ENCODE peak calls at places on chromosomes 3 and 15, in nine cellular contexts. One of them, this sample, is unnamed.

GRCh38 chr3:120203016-120203415 is 82.0 kb downstream of the GPR156 start:
- DNase-seq in heart left ventricle: peak
- DNase-seq in LNCaP clone FGC: peak
- DNase-seq in kidney epithelial cell: peak
- DNase-seq in IMR-90: peak
- DNase-seq in foreskin fibroblast: peak
- DNase-seq in cardiac fibroblast: peak
- DNase-seq in astrocyte: peak
- DNase-seq in mammary epithelial cell: peak
- DNase-seq in this sample: peak

GRCh38 chr3:153372326-153372725 is 210.3 kb downstream of the RAP2B start:
- DNase-seq in cardiac fibroblast: peak
- DNase-seq in astrocyte: peak
- DNase-seq in heart left ventricle: no peak
- DNase-seq in mammary epithelial cell: peak
- DNase-seq in IMR-90: peak
- DNase-seq in foreskin fibroblast: peak
- DNase-seq in LNCaP clone FGC: no peak
- DNase-seq in kidney epithelial cell: no peak
- DNase-seq in this sample: peak

GRCh38 chr3:61862614-61863289 is 301.4 kb downstream of the PTPRG start:
- DNase-seq in kidney epithelial cell: no peak
- DNase-seq in astrocyte: no peak
- DNase-seq in mammary epithelial cell: no peak
- DNase-seq in foreskin fibroblast: no peak
- DNase-seq in heart left ventricle: no peak
- DNase-seq in LNCaP clone FGC: peak
- DNase-seq in IMR-90: no peak
- DNase-seq in cardiac fibroblast: no peak
- DNase-seq in this sample: no peak

GRCh38 chr3:100706365-100706764 is 2.9 kb upstream of the TFG start:
- DNase-seq in mammary epithelial cell: peak
- DNase-seq in heart left ventricle: no peak
- DNase-seq in foreskin fibroblast: no peak
- DNase-seq in kidney epithelial cell: no peak
- DNase-seq in IMR-90: peak
- DNase-seq in cardiac fibroblast: peak
- DNase-seq in LNCaP clone FGC: no peak
- DNase-seq in astrocyte: peak
- DNase-seq in this sample: peak

GRCh38 chr15:65071381-65071811 is 3.6 kb upstream of the RASL12 start:
- DNase-seq in astrocyte: no peak
- DNase-seq in cardiac fibroblast: no peak
- DNase-seq in mammary epithelial cell: no peak
- DNase-seq in IMR-90: no peak
- DNase-seq in kidney epithelial cell: no peak
- DNase-seq in LNCaP clone FGC: no peak
- DNase-seq in foreskin fibroblast: no peak
- DNase-seq in heart left ventricle: peak
- DNase-seq in this sample: no peak

GRCh38 chr3:191356586-191357439 is 26.5 kb upstream of the UTS2B start:
- DNase-seq in foreskin fibroblast: peak
- DNase-seq in heart left ventricle: peak
- DNase-seq in kidney epithelial cell: peak
- DNase-seq in cardiac fibroblast: peak
- DNase-seq in LNCaP clone FGC: no peak
- DNase-seq in astrocyte: peak
- DNase-seq in IMR-90: peak
- DNase-seq in mammary epithelial cell: peak
- DNase-seq in this sample: peak

GRCh38 chr15:52078876-52079700 is 33.5 kb downstream of the BCL2L10 start:
- DNase-seq in IMR-90: peak
- DNase-seq in cardiac fibroblast: peak
- DNase-seq in heart left ventricle: peak
- DNase-seq in mammary epithelial cell: no peak
- DNase-seq in kidney epithelial cell: no peak
- DNase-seq in LNCaP clone FGC: no peak
- DNase-seq in astrocyte: no peak
- DNase-seq in foreskin fibroblast: no peak
- DNase-seq in this sample: peak

GRCh38 chr3:126259411-126260391 is 79.3 kb upstream of the ALDH1L1 start:
- DNase-seq in heart left ventricle: peak
- DNase-seq in kidney epithelial cell: no peak
- DNase-seq in foreskin fibroblast: no peak
- DNase-seq in astrocyte: no peak
- DNase-seq in IMR-90: peak
- DNase-seq in mammary epithelial cell: no peak
- DNase-seq in cardiac fibroblast: peak
- DNase-seq in LNCaP clone FGC: no peak
- DNase-seq in this sample: no peak

GRCh38 chr3:123559040-123559861 is 25.6 kb downstream of the HACD2 start:
- DNase-seq in cardiac fibroblast: peak
- DNase-seq in IMR-90: peak
- DNase-seq in kidney epithelial cell: no peak
- DNase-seq in mammary epithelial cell: peak
- DNase-seq in LNCaP clone FGC: peak
- DNase-seq in astrocyte: peak
- DNase-seq in heart left ventricle: no peak
- DNase-seq in foreskin fibroblast: peak
- DNase-seq in this sample: peak

GRCh38 chr3:56825579-56826438 is 24.1 kb upstream of the ARHGEF3 start:
- DNase-seq in kidney epithelial cell: no peak
- DNase-seq in cardiac fibroblast: peak
- DNase-seq in heart left ventricle: no peak
- DNase-seq in IMR-90: no peak
- DNase-seq in LNCaP clone FGC: no peak
- DNase-seq in mammary epithelial cell: no peak
- DNase-seq in astrocyte: no peak
- DNase-seq in foreskin fibroblast: no peak
- DNase-seq in this sample: peak

GRCh38 chr3:16056210-16056607 is 118.3 kb upstream of the GALNT15 start:
- DNase-seq in heart left ventricle: no peak
- DNase-seq in LNCaP clone FGC: no peak
- DNase-seq in kidney epithelial cell: no peak
- DNase-seq in IMR-90: no peak
- DNase-seq in cardiac fibroblast: peak
- DNase-seq in foreskin fibroblast: no peak
- DNase-seq in mammary epithelial cell: no peak
- DNase-seq in astrocyte: no peak
- DNase-seq in this sample: peak

GRCh38 chr3:189058071-189058470 is 113.7 kb upstream of the TPRG1 start:
- DNase-seq in mammary epithelial cell: no peak
- DNase-seq in IMR-90: no peak
- DNase-seq in LNCaP clone FGC: no peak
- DNase-seq in kidney epithelial cell: no peak
- DNase-seq in astrocyte: no peak
- DNase-seq in foreskin fibroblast: no peak
- DNase-seq in cardiac fibroblast: no peak
- DNase-seq in heart left ventricle: no peak
- DNase-seq in this sample: no peak

GRCh38 chr3:62184559-62184958 is 188.8 kb downstream of the FEZF2 start:
- DNase-seq in IMR-90: no peak
- DNase-seq in LNCaP clone FGC: no peak
- DNase-seq in foreskin fibroblast: no peak
- DNase-seq in astrocyte: no peak
- DNase-seq in heart left ventricle: peak
- DNase-seq in kidney epithelial cell: no peak
- DNase-seq in mammary epithelial cell: no peak
- DNase-seq in cardiac fibroblast: peak
- DNase-seq in this sample: peak

GRCh38 chr3:69425249-69425648 is 39.4 kb upstream of the FRMD4B start:
- DNase-seq in heart left ventricle: no peak
- DNase-seq in IMR-90: peak
- DNase-seq in LNCaP clone FGC: no peak
- DNase-seq in astrocyte: no peak
- DNase-seq in cardiac fibroblast: peak
- DNase-seq in foreskin fibroblast: peak
- DNase-seq in kidney epithelial cell: no peak
- DNase-seq in mammary epithelial cell: peak
- DNase-seq in this sample: no peak

GRCh38 chr3:24088782-24089181 is 143.7 kb downstream of the NR1D2 start:
- DNase-seq in foreskin fibroblast: peak
- DNase-seq in IMR-90: peak
- DNase-seq in kidney epithelial cell: no peak
- DNase-seq in heart left ventricle: no peak
- DNase-seq in astrocyte: no peak
- DNase-seq in mammary epithelial cell: peak
- DNase-seq in cardiac fibroblast: peak
- DNase-seq in LNCaP clone FGC: no peak
- DNase-seq in this sample: peak

DNA sequence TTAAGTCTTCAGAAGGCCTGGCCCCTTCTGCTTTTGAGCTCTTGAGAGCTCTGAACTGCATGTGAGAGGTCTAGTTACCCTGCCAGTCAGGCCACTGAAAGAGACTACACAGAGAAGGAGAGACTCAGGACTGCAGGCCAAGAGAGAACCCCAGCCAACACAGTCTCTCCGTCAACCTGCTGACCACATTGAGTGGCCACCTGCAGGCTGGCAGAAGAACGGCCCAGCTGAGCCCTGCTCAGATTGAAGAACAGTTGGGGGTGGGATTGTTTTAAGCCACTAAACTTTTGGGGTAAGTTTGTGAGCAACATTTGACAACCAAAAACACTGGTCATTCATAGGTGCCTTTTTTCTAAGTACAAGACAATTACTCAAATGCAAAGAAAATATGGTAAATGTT is 273.5 kb upstream of the CCDC54 start:
- DNase-seq in LNCaP clone FGC: no peak
- DNase-seq in cardiac fibroblast: no peak
- DNase-seq in heart left ventricle: no peak
- DNase-seq in foreskin fibroblast: no peak
- DNase-seq in kidney epithelial cell: no peak
- DNase-seq in IMR-90: no peak
- DNase-seq in mammary epithelial cell: no peak
- DNase-seq in astrocyte: no peak
- DNase-seq in this sample: no peak
- TF ChIP-seq CTCF in LNCaP clone FGC: no peak
- TF ChIP-seq CTCF in cardiac fibroblast: no peak
- TF ChIP-seq CTCF in heart left ventricle: no peak
- TF ChIP-seq CTCF in foreskin fibroblast: no peak
- TF ChIP-seq CTCF in kidney epithelial cell: no peak
- TF ChIP-seq CTCF in IMR-90: no peak
- TF ChIP-seq CTCF in mammary epithelial cell: no peak
- TF ChIP-seq CTCF in astrocyte: no peak
- TF ChIP-seq CTCF in this sample: no peak

GRCh38 chr15:25563571-25563970 is 124.7 kb upstream of the UBE3A start:
- DNase-seq in IMR-90: no peak
- DNase-seq in heart left ventricle: no peak
- DNase-seq in LNCaP clone FGC: no peak
- DNase-seq in cardiac fibroblast: no peak
- DNase-seq in astrocyte: no peak
- DNase-seq in foreskin fibroblast: no peak
- DNase-seq in mammary epithelial cell: no peak
- DNase-seq in kidney epithelial cell: no peak
- DNase-seq in this sample: no peak

GRCh38 chr15:25572201-25572600 is 133.4 kb upstream of the UBE3A start:
- DNase-seq in mammary epithelial cell: no peak
- DNase-seq in cardiac fibroblast: no peak
- DNase-seq in heart left ventricle: no peak
- DNase-seq in foreskin fibroblast: no peak
- DNase-seq in IMR-90: no peak
- DNase-seq in LNCaP clone FGC: no peak
- DNase-seq in astrocyte: no peak
- DNase-seq in kidney epithelial cell: no peak
- DNase-seq in this sample: no peak

GRCh38 chr15:25565470-25566264 is 126.8 kb upstream of the UBE3A start:
- DNase-seq in kidney epithelial cell: no peak
- DNase-seq in mammary epithelial cell: no peak
- DNase-seq in heart left ventricle: peak
- DNase-seq in astrocyte: no peak
- DNase-seq in IMR-90: no peak
- DNase-seq in cardiac fibroblast: no peak
- DNase-seq in foreskin fibroblast: no peak
- DNase-seq in LNCaP clone FGC: no peak
- DNase-seq in this sample: no peak

DNA sequence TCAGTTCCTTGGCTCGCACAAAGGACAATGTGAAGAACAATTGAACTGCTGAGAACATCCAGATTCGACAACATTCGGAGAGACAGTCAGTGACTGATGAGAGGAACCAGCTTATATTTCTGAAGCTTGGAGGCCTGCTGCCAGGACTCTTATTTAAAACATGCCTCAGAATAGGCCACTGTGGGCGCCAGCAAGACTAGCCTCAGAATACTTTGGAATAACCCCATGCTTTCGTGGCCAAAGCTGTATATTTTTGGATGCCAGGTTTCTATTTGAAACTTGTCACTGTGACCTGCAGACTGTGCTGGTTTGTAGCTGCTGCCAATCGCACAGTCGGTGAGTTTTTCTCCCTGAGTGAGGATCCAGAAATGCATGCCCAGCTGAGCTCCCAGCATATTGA is 129.9 kb upstream of the UBE3A start:
- DNase-seq in heart left ventricle: peak
- DNase-seq in kidney epithelial cell: no peak
- DNase-seq in astrocyte: peak
- DNase-seq in mammary epithelial cell: no peak
- DNase-seq in IMR-90: no peak
- DNase-seq in foreskin fibroblast: no peak
- DNase-seq in LNCaP clone FGC: no peak
- DNase-seq in cardiac fibroblast: no peak
- DNase-seq in this sample: peak
- H3K4me3 ChIP-seq in heart left ventricle: no peak
- H3K4me3 ChIP-seq in kidney epithelial cell: no peak
- H3K4me3 ChIP-seq in astrocyte: no peak
- H3K4me3 ChIP-seq in mammary epithelial cell: no peak
- H3K4me3 ChIP-seq in IMR-90: no peak
- H3K4me3 ChIP-seq in foreskin fibroblast: no peak
- H3K4me3 ChIP-seq in LNCaP clone FGC: no peak
- H3K4me3 ChIP-seq in cardiac fibroblast: no peak
- H3K4me3 ChIP-seq in this sample: no peak

GRCh38 chr3:142211034-142211433 is 14.4 kb downstream of the GK5 start:
- DNase-seq in IMR-90: no peak
- DNase-seq in foreskin fibroblast: no peak
- DNase-seq in kidney epithelial cell: no peak
- DNase-seq in astrocyte: no peak
- DNase-seq in mammary epithelial cell: no peak
- DNase-seq in LNCaP clone FGC: no peak
- DNase-seq in heart left ventricle: no peak
- DNase-seq in cardiac fibroblast: no peak
- DNase-seq in this sample: no peak
- TF ChIP-seq CTCF in IMR-90: peak
- TF ChIP-seq CTCF in foreskin fibroblast: no peak
- TF ChIP-seq CTCF in kidney epithelial cell: peak
- TF ChIP-seq CTCF in astrocyte: no peak
- TF ChIP-seq CTCF in mammary epithelial cell: no peak
- TF ChIP-seq CTCF in LNCaP clone FGC: peak
- TF ChIP-seq CTCF in heart left ventricle: peak
- TF ChIP-seq CTCF in cardiac fibroblast: peak
- TF ChIP-seq CTCF in this sample: peak

DNA sequence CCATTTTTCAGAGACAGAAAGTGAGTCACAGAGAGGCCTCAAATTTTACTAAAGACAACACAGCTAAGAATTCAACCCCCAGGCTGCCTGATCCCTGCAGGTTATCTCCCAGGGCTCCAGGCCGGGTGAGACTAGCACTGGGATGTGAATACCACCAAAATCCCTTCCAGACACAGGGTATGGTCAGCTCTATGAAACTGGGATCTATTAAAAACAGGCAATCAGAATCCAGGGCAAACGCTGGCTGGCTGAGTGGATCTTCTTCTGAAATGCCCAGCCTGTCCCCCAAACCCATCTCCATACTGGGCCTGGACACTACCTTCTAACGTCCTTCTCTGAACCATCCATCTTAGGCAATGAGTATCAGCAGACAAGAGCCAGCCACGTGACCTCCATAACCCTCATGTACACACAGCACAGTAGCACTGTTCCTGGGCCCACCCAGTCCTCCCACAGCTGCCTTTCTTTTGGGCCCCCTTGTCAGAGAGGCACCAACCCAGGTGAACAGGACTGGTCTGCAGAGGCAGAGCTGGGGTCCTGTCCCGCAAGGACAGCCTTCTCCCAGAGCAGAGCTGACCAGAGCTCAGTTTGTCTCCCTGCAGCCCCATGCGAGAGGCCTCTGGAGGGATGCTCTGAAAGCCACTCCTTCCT is 1.9 kb downstream of the RAB6B start:
- DNase-seq in heart left ventricle: no peak
- DNase-seq in IMR-90: no peak
- DNase-seq in foreskin fibroblast: no peak
- DNase-seq in cardiac fibroblast: no peak
- DNase-seq in astrocyte: no peak
- DNase-seq in LNCaP clone FGC: no peak
- DNase-seq in mammary epithelial cell: no peak
- DNase-seq in kidney epithelial cell: no peak
- DNase-seq in this sample: no peak
- H3K4me3 ChIP-seq in heart left ventricle: peak
- H3K4me3 ChIP-seq in IMR-90: no peak
- H3K4me3 ChIP-seq in foreskin fibroblast: no peak
- H3K4me3 ChIP-seq in cardiac fibroblast: no peak
- H3K4me3 ChIP-seq in astrocyte: no peak
- H3K4me3 ChIP-seq in LNCaP clone FGC: peak
- H3K4me3 ChIP-seq in mammary epithelial cell: no peak
- H3K4me3 ChIP-seq in kidney epithelial cell: no peak
- H3K4me3 ChIP-seq in this sample: no peak